ENCODE peak calls at places on chromosomes 12 and 14, in ten cellular contexts. V, Z, S, W, D, T, E, M, Y and X are unnamed samples.

GRCh38 chr14:60178164-60178563 is 13.0 kb upstream of the DHRS7 start:
- DNase-seq in V (no peak), Z (no peak), S (no peak), W (no peak), D (no peak), T (no peak), E (no peak), M (no peak), Y (no peak), X (no peak)

GRCh38 chr14:101474563-101475467 is 86.5 kb upstream of the DIO3 start:
- DNase-seq in V (no peak), Z (no peak), S (no peak), W (peak; percentile 65), D (peak; percentile 13), T (no peak), E (no peak), M (no peak), Y (no peak), X (no peak)

GRCh38 chr12:51450816-51451215 is 26.2 kb downstream of the SLC4A8 start:
- DNase-seq in V (no peak), Z (no peak), S (no peak), W (no peak), D (no peak), T (no peak), E (no peak), M (no peak), Y (no peak), X (no peak)

GRCh38 chr12:46303039-46303666 is 34.3 kb upstream of the SLC38A1 start:
- DNase-seq in V (no peak), Z (peak; percentile 60), S (no peak), W (no peak), D (no peak), T (peak; percentile 29), E (peak; percentile 33), M (no peak), Y (peak; percentile 36), X (peak; percentile 48)

GRCh38 chr12:47767197-47767724 is 5.8 kb upstream of the SLC48A1 start:
- DNase-seq in V (no peak), Z (peak; percentile 82), S (peak; percentile 65), W (no peak), D (no peak), T (peak; percentile 60), E (peak; percentile 19), M (no peak), Y (peak; percentile 82), X (peak; percentile 79)

GRCh38 chr12:15689751-15690191 is 99.4 kb downstream of the EPS8 start:
- DNase-seq in V (no peak), Z (no peak), S (no peak), W (no peak), D (no peak), T (no peak), E (no peak), M (no peak), Y (no peak), X (no peak)

GRCh38 chr12:58818546-58818945 is 101.8 kb downstream of the LRIG3 start:
- DNase-seq in V (no peak), Z (no peak), S (no peak), W (no peak), D (no peak), T (no peak), E (peak; percentile 72), M (no peak), Y (no peak), X (no peak)

GRCh38 chr14:76780058-76780345 is 18.7 kb downstream of the VASH1 start:
- DNase-seq in V (no peak), Z (no peak), S (no peak), W (no peak), D (no peak), T (no peak), E (no peak), M (no peak), Y (no peak), X (no peak)

GRCh38 chr12:96368233-96368632 is 32.0 kb downstream of the CDK17 start:
- DNase-seq in V (no peak), Z (no peak), S (no peak), W (no peak), D (no peak), T (no peak), E (no peak), M (no peak), Y (no peak), X (no peak)

GRCh38 chr14:44897041-44897843 is 64.5 kb downstream of the KLHL28 start:
- DNase-seq in V (peak; percentile 78), Z (peak; percentile 99), S (peak; percentile 98), W (peak; percentile 99), D (peak; percentile 95), T (peak; percentile 97), E (peak; percentile 97), M (peak; percentile 91), Y (peak; percentile 88), X (peak; percentile 97)

GRCh38 chr12:18224745-18225144 is 36.6 kb upstream of the PIK3C2G start:
- DNase-seq in V (no peak), Z (no peak), S (no peak), W (no peak), D (no peak), T (no peak), E (peak; percentile 5), M (peak; percentile 11), Y (peak; percentile 36), X (peak; percentile 11)

GRCh38 chr12:23684121-23684520 is 265.3 kb downstream of the SOX5 start:
- DNase-seq in V (no peak), Z (no peak), S (no peak), W (no peak), D (no peak), T (no peak), E (no peak), M (no peak), Y (no peak), X (no peak)

GRCh38 chr12:69900720-69901131 is 75.7 kb downstream of the MYRFL start:
- DNase-seq in V (peak; percentile 74), Z (peak; percentile 77), S (peak; percentile 61), W (peak; percentile 81), D (peak; percentile 78), T (peak; percentile 75), E (peak; percentile 54), M (no peak), Y (peak; percentile 80), X (peak; percentile 32)

DNA sequence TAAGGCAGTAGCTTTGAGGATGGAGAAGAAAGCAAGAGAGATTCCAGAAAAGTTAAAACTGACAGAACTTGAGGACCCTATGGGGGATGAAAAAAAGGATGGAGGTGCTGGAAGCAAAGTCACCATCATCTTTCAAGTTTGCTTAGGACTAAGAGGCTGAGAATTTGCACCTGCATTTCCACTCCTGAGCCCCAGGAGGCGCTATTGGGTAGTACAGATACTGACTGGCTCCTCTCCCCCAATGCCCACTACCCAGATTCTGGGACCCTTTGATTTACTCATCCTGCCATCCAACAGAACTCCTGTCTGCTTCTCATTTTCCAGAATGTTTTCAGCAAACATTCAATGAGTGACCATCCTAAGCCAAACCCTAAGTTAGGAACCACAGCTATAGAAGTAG is 34.0 kb upstream of the CMKLR1 start:
- DNase-seq in V (no peak), Z (no peak), S (no peak), W (no peak), D (no peak), T (no peak), E (no peak), M (no peak), Y (no peak), X (no peak)
- TF ChIP-seq CTCF in V (peak; percentile 29), Z (no peak), S (no peak), W (no peak), D (no peak), T (peak; percentile 55), E (no peak), M (peak; percentile 9), Y (peak; percentile 34), X (no peak)

GRCh38 chr12:57229041-57229633 is 374 bp upstream of the SHMT2 start:
- DNase-seq in V (no peak), Z (no peak), S (no peak), W (no peak), D (no peak), T (no peak), E (no peak), M (no peak), Y (no peak), X (no peak)
- TF ChIP-seq CTCF in V (no peak), Z (peak; percentile 10), S (no peak), W (no peak), D (no peak), T (no peak), E (no peak), M (no peak), Y (no peak), X (no peak)

GRCh38 chr12:120453977-120454376 is 7.7 kb downstream of the GATC start:
- DNase-seq in V (no peak), Z (no peak), S (no peak), W (no peak), D (no peak), T (no peak), E (peak; percentile 19), M (no peak), Y (peak; percentile 58), X (peak; percentile 41)
- TF ChIP-seq CTCF in V (peak; percentile 72), Z (peak; percentile 54), S (peak; percentile 51), W (peak; percentile 70), D (no peak), T (peak; percentile 50), E (peak; percentile 56), M (peak; percentile 49), Y (peak; percentile 60), X (peak; percentile 53)

GRCh38 chr14:63039800-63040380 is 5.4 kb downstream of the KCNH5 start:
- DNase-seq in V (no peak), Z (no peak), S (no peak), W (no peak), D (no peak), T (no peak), E (peak; percentile 84), M (no peak), Y (peak; percentile 27), X (no peak)
- TF ChIP-seq CTCF in V (peak; percentile 71), Z (no peak), S (no peak), W (no peak), D (no peak), T (peak; percentile 23), E (peak; percentile 47), M (no peak), Y (peak; percentile 31), X (no peak)